ENCODE peak calls at places on chromosomes 6 and 20, in nine cellular contexts. One of them, this sample, is unnamed. For H3K36me3, the result is how much of the 10 kb centered on the place peaks cover.

GRCh38 chr20:47318596-47319516 is 37.6 kb downstream of the ZMYND8 start:
- DNase-seq in GM06990: no peak
- DNase-seq in BJ: no peak
- DNase-seq in tibial nerve: peak
- DNase-seq in ascending aorta: peak
- DNase-seq in bronchial epithelial cell: peak
- DNase-seq in pancreas: peak
- DNase-seq in endothelial cell of umbilical vein: peak
- DNase-seq in upper lobe of right lung: peak
- DNase-seq in this sample: no peak

GRCh38 chr20:53595018-53595378 is 1.4 kb upstream of the ZNF217 start:
- DNase-seq in upper lobe of right lung: no peak
- DNase-seq in GM06990: no peak
- DNase-seq in ascending aorta: no peak
- DNase-seq in endothelial cell of umbilical vein: peak
- DNase-seq in bronchial epithelial cell: peak
- DNase-seq in pancreas: no peak
- DNase-seq in tibial nerve: no peak
- DNase-seq in BJ: no peak
- DNase-seq in this sample: no peak

GRCh38 chr6:81075974-81076373 is 676.5 kb downstream of the TENT5A start:
- DNase-seq in BJ: no peak
- DNase-seq in ascending aorta: no peak
- DNase-seq in upper lobe of right lung: no peak
- DNase-seq in tibial nerve: no peak
- DNase-seq in bronchial epithelial cell: peak
- DNase-seq in GM06990: no peak
- DNase-seq in pancreas: no peak
- DNase-seq in endothelial cell of umbilical vein: peak
- DNase-seq in this sample: no peak

GRCh38 chr6:1324926-1325325 is 13.0 kb downstream of the FOXQ1 start:
- DNase-seq in GM06990: no peak
- DNase-seq in endothelial cell of umbilical vein: no peak
- DNase-seq in ascending aorta: no peak
- DNase-seq in upper lobe of right lung: no peak
- DNase-seq in bronchial epithelial cell: no peak
- DNase-seq in tibial nerve: no peak
- DNase-seq in pancreas: no peak
- DNase-seq in BJ: no peak
- DNase-seq in this sample: no peak

GRCh38 chr6:3081965-3082364 is 13.7 kb downstream of the RIPK1 start:
- DNase-seq in bronchial epithelial cell: no peak
- DNase-seq in upper lobe of right lung: no peak
- DNase-seq in pancreas: no peak
- DNase-seq in ascending aorta: no peak
- DNase-seq in BJ: no peak
- DNase-seq in tibial nerve: peak
- DNase-seq in endothelial cell of umbilical vein: no peak
- DNase-seq in GM06990: no peak
- DNase-seq in this sample: no peak

GRCh38 chr6:692356-692851 is 535 bp downstream of the EXOC2 start:
- DNase-seq in tibial nerve: no peak
- DNase-seq in pancreas: peak
- DNase-seq in upper lobe of right lung: peak
- DNase-seq in bronchial epithelial cell: peak
- DNase-seq in ascending aorta: peak
- DNase-seq in BJ: no peak
- DNase-seq in GM06990: peak
- DNase-seq in endothelial cell of umbilical vein: peak
- DNase-seq in this sample: no peak

GRCh38 chr6:1143655-1144054 is 168.2 kb upstream of the FOXQ1 start:
- DNase-seq in BJ: no peak
- DNase-seq in GM06990: no peak
- DNase-seq in tibial nerve: no peak
- DNase-seq in ascending aorta: no peak
- DNase-seq in bronchial epithelial cell: no peak
- DNase-seq in endothelial cell of umbilical vein: no peak
- DNase-seq in pancreas: no peak
- DNase-seq in upper lobe of right lung: no peak
- DNase-seq in this sample: no peak

GRCh38 chr6:170439366-170440351 is 113.4 kb downstream of the PSMB1 start:
- DNase-seq in ascending aorta: peak
- DNase-seq in BJ: no peak
- DNase-seq in GM06990: no peak
- DNase-seq in pancreas: no peak
- DNase-seq in bronchial epithelial cell: no peak
- DNase-seq in endothelial cell of umbilical vein: no peak
- DNase-seq in upper lobe of right lung: peak
- DNase-seq in tibial nerve: no peak
- DNase-seq in this sample: no peak

GRCh38 chr20:45323731-45324130 is 15.6 kb upstream of the MATN4 start:
- DNase-seq in bronchial epithelial cell: peak
- DNase-seq in upper lobe of right lung: no peak
- DNase-seq in GM06990: no peak
- DNase-seq in ascending aorta: no peak
- DNase-seq in tibial nerve: no peak
- DNase-seq in BJ: no peak
- DNase-seq in pancreas: no peak
- DNase-seq in endothelial cell of umbilical vein: no peak
- DNase-seq in this sample: no peak

GRCh38 chr6:81105998-81106397 is 646.5 kb downstream of the TENT5A start:
- DNase-seq in bronchial epithelial cell: no peak
- DNase-seq in GM06990: no peak
- DNase-seq in ascending aorta: no peak
- DNase-seq in tibial nerve: no peak
- DNase-seq in BJ: no peak
- DNase-seq in pancreas: no peak
- DNase-seq in upper lobe of right lung: no peak
- DNase-seq in endothelial cell of umbilical vein: no peak
- DNase-seq in this sample: no peak

GRCh38 chr6:147546501-147547368 is 38.2 kb downstream of the SAMD5 start:
- DNase-seq in bronchial epithelial cell: no peak
- DNase-seq in GM06990: no peak
- DNase-seq in upper lobe of right lung: no peak
- DNase-seq in pancreas: no peak
- DNase-seq in tibial nerve: no peak
- DNase-seq in endothelial cell of umbilical vein: no peak
- DNase-seq in BJ: no peak
- DNase-seq in ascending aorta: no peak
- DNase-seq in this sample: no peak

GRCh38 chr20:2151805-2152727 is 50.4 kb downstream of the STK35 start:
- DNase-seq in endothelial cell of umbilical vein: no peak
- DNase-seq in BJ: peak
- DNase-seq in ascending aorta: no peak
- DNase-seq in tibial nerve: no peak
- DNase-seq in upper lobe of right lung: no peak
- DNase-seq in bronchial epithelial cell: peak
- DNase-seq in pancreas: no peak
- DNase-seq in GM06990: no peak
- DNase-seq in this sample: no peak

GRCh38 chr20:33977535-33977934 is 16.2 kb upstream of the RALY start:
- DNase-seq in BJ: no peak
- DNase-seq in pancreas: no peak
- DNase-seq in endothelial cell of umbilical vein: no peak
- DNase-seq in bronchial epithelial cell: no peak
- DNase-seq in upper lobe of right lung: no peak
- DNase-seq in tibial nerve: no peak
- DNase-seq in ascending aorta: no peak
- DNase-seq in GM06990: no peak
- DNase-seq in this sample: no peak

GRCh38 chr6:152316024-152316423 is 321.1 kb downstream of the SYNE1 start:
- DNase-seq in upper lobe of right lung: no peak
- DNase-seq in GM06990: no peak
- DNase-seq in pancreas: no peak
- DNase-seq in tibial nerve: peak
- DNase-seq in endothelial cell of umbilical vein: peak
- DNase-seq in ascending aorta: peak
- DNase-seq in bronchial epithelial cell: peak
- DNase-seq in BJ: no peak
- DNase-seq in this sample: no peak

GRCh38 chr20:50504231-50504823 is 5.9 kb upstream of the PTPN1 start:
- DNase-seq in upper lobe of right lung: no peak
- DNase-seq in bronchial epithelial cell: no peak
- DNase-seq in pancreas: no peak
- DNase-seq in BJ: no peak
- DNase-seq in tibial nerve: no peak
- DNase-seq in ascending aorta: no peak
- DNase-seq in endothelial cell of umbilical vein: peak
- DNase-seq in GM06990: no peak
- DNase-seq in this sample: no peak
- TF ChIP-seq CTCF in upper lobe of right lung: peak
- TF ChIP-seq CTCF in bronchial epithelial cell: no peak
- TF ChIP-seq CTCF in pancreas: no peak
- TF ChIP-seq CTCF in BJ: no peak
- TF ChIP-seq CTCF in tibial nerve: no peak
- TF ChIP-seq CTCF in ascending aorta: no peak
- TF ChIP-seq CTCF in endothelial cell of umbilical vein: peak
- TF ChIP-seq CTCF in GM06990: peak
- TF ChIP-seq CTCF in this sample: peak

GRCh38 chr6:43582911-43583310 is 6.9 kb downstream of the POLH start:
- DNase-seq in ascending aorta: no peak
- DNase-seq in bronchial epithelial cell: no peak
- DNase-seq in endothelial cell of umbilical vein: no peak
- DNase-seq in pancreas: no peak
- DNase-seq in BJ: no peak
- DNase-seq in upper lobe of right lung: no peak
- DNase-seq in GM06990: no peak
- DNase-seq in tibial nerve: no peak
- DNase-seq in this sample: no peak

GRCh38 chr6:43579171-43579570 is 3.2 kb downstream of the POLH start:
- DNase-seq in upper lobe of right lung: no peak
- DNase-seq in BJ: no peak
- DNase-seq in pancreas: no peak
- DNase-seq in bronchial epithelial cell: peak
- DNase-seq in tibial nerve: no peak
- DNase-seq in ascending aorta: no peak
- DNase-seq in endothelial cell of umbilical vein: peak
- DNase-seq in GM06990: no peak
- DNase-seq in this sample: peak

GRCh38 chr6:43588194-43588593 is 12.2 kb downstream of the POLH start:
- DNase-seq in tibial nerve: no peak
- DNase-seq in ascending aorta: no peak
- DNase-seq in endothelial cell of umbilical vein: no peak
- DNase-seq in pancreas: no peak
- DNase-seq in BJ: no peak
- DNase-seq in bronchial epithelial cell: no peak
- DNase-seq in GM06990: no peak
- DNase-seq in upper lobe of right lung: no peak
- DNase-seq in this sample: no peak

DNA sequence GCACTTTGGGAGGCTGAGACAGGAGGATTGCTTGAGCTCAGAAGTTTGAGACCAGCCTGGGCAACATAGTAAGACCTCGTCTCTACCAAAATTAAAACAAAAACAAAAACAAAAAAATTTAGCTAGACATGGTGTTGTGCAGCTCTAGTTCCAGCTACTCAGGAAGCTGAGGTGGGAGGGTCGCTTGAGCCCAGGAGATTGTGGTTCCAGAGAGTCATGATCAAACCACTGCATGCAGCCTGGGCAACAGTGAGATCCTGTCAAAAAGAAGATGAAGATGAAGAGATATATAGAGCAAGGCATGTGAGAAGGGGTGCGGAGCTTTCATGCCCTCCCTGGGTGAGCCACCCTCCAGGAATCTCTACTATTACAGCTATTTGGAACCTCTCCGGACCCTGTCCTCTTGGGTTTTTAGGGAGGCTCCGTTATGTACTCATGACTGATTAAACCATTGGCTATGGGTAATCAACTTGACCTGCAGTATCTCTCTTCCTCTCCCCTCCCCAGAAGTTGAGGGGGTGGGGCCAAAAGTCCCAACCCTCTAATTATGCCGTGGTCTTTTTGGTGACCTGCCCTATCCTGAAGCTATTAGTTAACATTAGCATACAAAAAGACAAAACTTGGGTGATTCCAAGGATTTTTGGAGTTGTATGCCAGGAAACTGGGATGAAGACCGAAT is 9.0 kb downstream of the POLH start:
- DNase-seq in GM06990: no peak
- DNase-seq in pancreas: no peak
- DNase-seq in ascending aorta: no peak
- DNase-seq in endothelial cell of umbilical vein: no peak
- DNase-seq in bronchial epithelial cell: no peak
- DNase-seq in upper lobe of right lung: no peak
- DNase-seq in BJ: no peak
- DNase-seq in tibial nerve: no peak
- DNase-seq in this sample: no peak
- H3K36me3 ChIP-seq in GM06990: under half
- H3K36me3 ChIP-seq in pancreas: under half
- H3K36me3 ChIP-seq in ascending aorta: half or more
- H3K36me3 ChIP-seq in endothelial cell of umbilical vein: under half
- H3K36me3 ChIP-seq in bronchial epithelial cell: under half
- H3K36me3 ChIP-seq in upper lobe of right lung: half or more
- H3K36me3 ChIP-seq in BJ: under half
- H3K36me3 ChIP-seq in tibial nerve: half or more
- H3K36me3 ChIP-seq in this sample: under half

DNA sequence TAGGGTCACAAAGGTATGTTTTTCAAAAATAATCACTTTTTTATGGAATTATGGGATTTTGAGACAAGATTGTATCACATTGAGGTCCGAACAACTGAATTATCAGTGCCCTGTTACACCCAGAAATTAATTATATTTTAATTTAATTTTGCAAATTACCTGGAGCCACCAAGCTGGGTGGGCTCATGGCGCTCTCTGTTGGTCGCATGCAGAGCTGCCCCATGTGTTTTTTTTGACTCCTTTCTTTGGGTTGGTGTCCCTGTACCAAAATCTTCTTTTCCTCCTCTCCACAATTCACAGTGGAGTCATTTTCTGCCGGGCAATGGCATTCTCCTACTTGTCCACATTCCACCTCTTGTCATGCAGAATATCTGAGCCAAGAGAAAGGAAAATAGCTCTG is 38.9 kb upstream of the FRMD1 start:
- DNase-seq in ascending aorta: no peak
- DNase-seq in upper lobe of right lung: no peak
- DNase-seq in BJ: no peak
- DNase-seq in pancreas: no peak
- DNase-seq in tibial nerve: no peak
- DNase-seq in endothelial cell of umbilical vein: no peak
- DNase-seq in GM06990: no peak
- DNase-seq in bronchial epithelial cell: no peak
- DNase-seq in this sample: no peak
- TF ChIP-seq CTCF in ascending aorta: no peak
- TF ChIP-seq CTCF in upper lobe of right lung: peak
- TF ChIP-seq CTCF in BJ: peak
- TF ChIP-seq CTCF in pancreas: peak
- TF ChIP-seq CTCF in tibial nerve: no peak
- TF ChIP-seq CTCF in endothelial cell of umbilical vein: no peak
- TF ChIP-seq CTCF in GM06990: no peak
- TF ChIP-seq CTCF in bronchial epithelial cell: peak
- TF ChIP-seq CTCF in this sample: peak

DNA sequence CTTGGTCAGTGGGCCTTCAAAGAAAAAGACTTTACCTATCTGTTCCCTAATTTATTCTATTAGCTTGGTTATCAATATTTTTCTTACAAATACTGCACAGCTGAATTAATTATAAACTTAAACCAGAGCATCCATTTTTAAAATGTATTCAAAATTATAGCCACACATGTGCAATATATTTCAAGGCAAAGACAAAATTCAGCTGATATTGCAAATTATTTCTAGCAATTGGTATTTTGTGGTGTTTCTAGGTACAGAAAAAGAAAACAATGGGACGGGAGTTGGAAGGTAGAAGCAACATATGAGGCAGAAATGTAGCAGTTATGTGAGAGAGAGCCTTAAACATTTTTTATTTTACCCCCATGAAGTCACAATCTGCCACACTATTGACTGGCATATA is 64.9 kb downstream of the MAP3K7 start:
- DNase-seq in ascending aorta: no peak
- DNase-seq in tibial nerve: no peak
- DNase-seq in BJ: no peak
- DNase-seq in pancreas: no peak
- DNase-seq in upper lobe of right lung: no peak
- DNase-seq in endothelial cell of umbilical vein: no peak
- DNase-seq in GM06990: no peak
- DNase-seq in bronchial epithelial cell: no peak
- DNase-seq in this sample: no peak
- H3K36me3 ChIP-seq in ascending aorta: half or more
- H3K36me3 ChIP-seq in tibial nerve: half or more
- H3K36me3 ChIP-seq in BJ: under half
- H3K36me3 ChIP-seq in pancreas: under half
- H3K36me3 ChIP-seq in upper lobe of right lung: half or more
- H3K36me3 ChIP-seq in endothelial cell of umbilical vein: under half
- H3K36me3 ChIP-seq in GM06990: under half
- H3K36me3 ChIP-seq in bronchial epithelial cell: under half
- H3K36me3 ChIP-seq in this sample: under half